ENCODE peak calls at places on chromosomes 6 and 20, in five cellular contexts. V, I, R, L and T are unnamed samples.

GRCh38 chr20:59686404-59687346 is 82.3 kb downstream of the PHACTR3 start:
- DNase-seq in L (no peak), I (no peak), V (no peak), R (no peak), T (no peak)

GRCh38 chr6:21537660-21538059 is 55.9 kb upstream of the SOX4 start:
- DNase-seq in I (no peak), R (no peak), V (no peak), L (peak), T (no peak)

GRCh38 chr20:46206025-46206424 is 87.9 kb downstream of the CD40 start:
- DNase-seq in R (no peak), L (peak), V (peak), I (peak), T (no peak)

GRCh38 chr6:157562997-157563396 is 182.0 kb downstream of the ZDHHC14 start:
- DNase-seq in L (no peak), V (no peak), R (no peak), I (no peak), T (no peak)

GRCh38 chr6:39091163-39091562 is 23.8 kb downstream of the SAYSD1 start:
- DNase-seq in L (no peak), V (no peak), R (no peak), I (peak), T (no peak)

GRCh38 chr20:48102821-48103635 is 317.7 kb upstream of the SULF2 start:
- DNase-seq in V (no peak), I (no peak), R (peak), L (no peak), T (peak)

GRCh38 chr6:125962900-125963497 is 6.4 kb downstream of the HINT3 start:
- DNase-seq in L (no peak), R (no peak), V (no peak), I (no peak), T (no peak)

GRCh38 chr20:63622732-63623131 is 4.2 kb downstream of the GMEB2 start:
- DNase-seq in V (no peak), R (no peak), I (no peak), L (no peak), T (peak)

GRCh38 chr20:60271597-60271996 is 313.4 kb downstream of the CDH26 start:
- DNase-seq in V (no peak), L (no peak), I (peak), R (no peak), T (no peak)

GRCh38 chr20:44429419-44430269 is 46.0 kb upstream of the TTPAL start:
- DNase-seq in L (no peak), V (no peak), I (no peak), R (no peak), T (no peak)

GRCh38 chr20:44432618-44433577 is 42.8 kb upstream of the TTPAL start:
- DNase-seq in R (no peak), I (no peak), L (no peak), V (no peak), T (no peak)

GRCh38 chr20:44430270-44431065 is 45.2 kb upstream of the TTPAL start:
- DNase-seq in I (no peak), L (no peak), R (no peak), V (no peak), T (no peak)

GRCh38 chr20:44431118-44431501 is 44.6 kb upstream of the TTPAL start:
- DNase-seq in I (no peak), V (no peak), R (no peak), L (no peak), T (no peak)

DNA sequence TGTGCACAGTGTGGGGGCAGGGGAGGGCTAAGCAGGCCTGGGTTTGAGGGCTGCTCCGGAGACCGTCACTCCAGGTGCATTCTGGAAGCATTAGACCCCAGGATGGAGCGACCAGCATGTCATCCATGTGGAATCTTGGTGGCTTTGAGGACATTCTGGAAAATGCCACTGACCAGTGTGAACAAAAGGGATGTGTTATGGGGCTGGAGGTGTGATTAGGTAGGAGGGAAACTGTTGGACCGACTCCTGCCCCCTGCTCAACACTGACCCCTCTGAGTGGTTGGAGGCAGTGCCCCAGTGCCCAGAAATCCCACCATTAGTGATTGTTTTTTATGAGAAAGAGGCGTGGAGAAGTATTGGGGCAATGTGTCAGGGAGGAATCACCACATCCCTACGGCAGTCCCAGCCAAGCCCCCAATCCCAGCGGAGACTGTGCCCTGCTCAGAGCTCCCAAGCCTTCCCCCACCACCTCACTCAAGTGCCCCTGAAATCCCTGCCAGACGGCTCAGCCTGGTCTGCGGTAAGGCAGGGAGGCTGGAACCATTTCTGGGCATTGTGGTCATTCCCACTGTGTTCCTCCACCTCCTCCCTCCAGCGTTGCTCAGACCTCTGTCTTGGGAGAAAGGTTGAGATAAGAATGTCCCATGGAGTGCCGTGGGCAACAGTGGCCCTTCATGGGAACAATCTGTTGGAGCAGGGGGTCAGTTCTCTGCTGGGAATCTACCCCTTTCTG is 44.0 kb upstream of the TTPAL start:
- DNase-seq in I (no peak), V (no peak), R (no peak), L (no peak), T (no peak)
- TF ChIP-seq CTCF in I (no peak), V (no peak), R (no peak), L (no peak), T (no peak)

DNA sequence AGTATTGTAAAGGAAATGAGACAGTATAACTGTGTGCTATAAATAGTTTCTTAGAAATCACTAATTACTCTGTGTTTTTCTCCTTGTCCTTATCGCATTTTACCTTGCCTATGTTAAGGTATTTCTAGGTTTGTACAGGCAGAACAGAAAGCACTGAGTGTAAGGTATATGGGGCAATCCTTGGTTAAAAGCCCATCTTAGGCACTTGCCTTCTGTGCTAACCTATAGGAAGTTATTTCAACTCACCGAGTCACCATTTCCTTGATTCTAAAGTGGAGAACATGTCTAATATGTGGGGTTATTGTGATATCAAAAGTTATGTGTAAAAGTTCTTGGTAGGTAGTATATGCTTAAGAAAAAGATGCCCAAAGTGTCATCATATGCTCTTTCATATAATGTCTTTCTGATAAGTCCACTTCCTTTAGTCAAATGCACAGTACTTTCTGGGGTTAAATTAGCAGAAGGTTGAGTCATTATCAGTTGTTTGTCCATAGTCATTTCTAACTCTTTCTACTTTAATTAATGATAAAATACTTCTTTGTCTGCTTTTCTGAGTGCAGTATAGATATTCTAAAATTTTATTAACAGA is 276.4 kb downstream of the UTRN start:
- DNase-seq in R (no peak), I (no peak), V (no peak), L (no peak), T (no peak)
- TF ChIP-seq CTCF in R (no peak), I (no peak), V (no peak), L (no peak), T (no peak)

GRCh38 chr6:152605342-152605741 is 31.8 kb downstream of the SYNE1 start:
- DNase-seq in V (no peak), R (peak), L (no peak), I (peak), T (no peak)
- TF ChIP-seq CTCF in V (no peak), R (no peak), L (no peak), I (no peak), T (no peak)

DNA sequence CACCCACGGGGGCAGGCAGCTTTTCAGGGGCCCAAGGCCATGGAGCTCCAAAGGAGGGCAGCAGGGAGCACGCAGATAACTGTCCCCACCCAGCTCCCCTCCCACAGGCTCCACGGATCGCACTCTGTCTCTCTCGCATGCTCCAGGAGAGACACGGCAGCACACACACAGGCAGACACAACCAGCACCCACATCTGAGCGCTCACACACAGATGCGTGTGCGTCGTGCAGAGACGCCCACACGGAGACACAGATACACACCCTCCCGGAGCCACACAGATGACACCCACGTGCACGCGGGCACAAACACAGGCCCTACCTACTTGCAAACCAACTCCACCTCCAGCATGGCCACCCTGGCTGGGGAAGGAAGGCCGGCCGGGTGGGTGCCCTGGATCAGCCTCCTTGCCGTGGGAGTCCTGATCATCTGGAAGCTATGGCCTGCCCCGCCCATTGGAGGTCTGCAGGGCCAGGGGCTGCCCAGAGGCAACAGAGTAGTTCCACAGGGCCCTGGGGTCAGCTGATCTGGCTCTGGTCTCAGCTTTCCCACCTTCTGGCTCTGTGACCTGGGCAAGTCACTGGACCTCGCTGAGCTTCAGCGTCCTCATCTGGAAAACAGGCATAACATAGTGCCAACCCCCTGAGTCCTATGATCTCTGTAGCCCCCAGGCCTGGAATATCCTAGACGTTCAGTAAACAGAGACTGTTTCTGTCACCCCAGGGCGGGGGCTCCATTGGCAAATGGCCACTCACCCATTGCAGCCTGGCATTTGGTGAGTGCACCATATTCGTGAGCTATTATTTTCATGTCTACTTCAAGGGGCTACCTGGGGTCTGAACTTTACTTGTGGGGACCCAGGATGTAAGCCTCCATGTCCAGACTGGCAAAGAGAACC is 31.6 kb downstream of the AAR2 start:
- DNase-seq in V (no peak), R (no peak), L (no peak), I (no peak), T (no peak)
- TF ChIP-seq CTCF in V (no peak), R (no peak), L (no peak), I (no peak), T (no peak)

DNA sequence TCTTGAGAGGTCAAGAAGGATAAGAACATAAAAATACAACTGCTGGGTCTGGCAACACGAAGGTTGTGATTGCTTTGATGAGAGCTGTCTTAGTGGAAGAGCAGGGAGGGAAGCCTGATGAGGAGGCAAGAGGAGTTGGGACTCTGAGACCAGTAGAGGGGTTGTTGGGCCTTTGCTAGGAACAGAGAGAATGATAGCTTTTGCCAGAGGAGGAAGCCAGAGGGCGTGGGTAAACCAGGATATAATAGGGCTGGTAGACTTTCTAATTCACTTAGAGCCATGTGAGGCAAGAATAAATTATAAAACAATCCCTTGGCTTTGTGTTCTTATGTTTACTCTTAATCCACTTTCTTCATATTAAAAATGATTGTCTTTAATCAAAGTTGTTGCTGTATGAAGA is 78.6 kb downstream of the RCAN2 start:
- DNase-seq in V (no peak), I (no peak), L (no peak), R (no peak), T (no peak)
- TF ChIP-seq CTCF in V (no peak), I (no peak), L (no peak), R (no peak), T (no peak)